ENCODE peak calls at places on chromosomes 3 and 15, in ten cellular contexts. F, V, I, T, Y, H, Z, N, K and X are unnamed samples.
A peak's percentile ranks its signal among the peaks of the same experiment; 100 is the strongest.

GRCh38 chr15:79942656-79943481 is 28.1 kb downstream of the BCL2A1 start:
- DNase-seq in Z (no peak), T (no peak), I (no peak), N (no peak), Y (peak; percentile 27), V (no peak), F (no peak), H (no peak), K (no peak), X (peak; percentile 51)

GRCh38 chr3:46239301-46239938 is 2.8 kb upstream of the CCR3 start:
- DNase-seq in N (no peak), V (no peak), H (no peak), T (no peak), F (no peak), Y (peak; percentile 80), Z (no peak), I (no peak), K (no peak), X (peak; percentile 80)

GRCh38 chr3:191388823-191389222 is 58.5 kb upstream of the UTS2B start:
- DNase-seq in Z (no peak), T (no peak), V (no peak), N (no peak), I (no peak), F (no peak), Y (no peak), H (no peak), K (no peak), X (no peak)

GRCh38 chr15:56192659-56193442 is 50.8 kb downstream of the RFX7 start:
- DNase-seq in K (no peak), N (no peak), H (no peak), Z (no peak), Y (no peak), T (no peak), F (no peak), I (no peak), V (no peak), X (no peak)

GRCh38 chr3:111081008-111081545 is 9.5 kb downstream of the NECTIN3 start:
- DNase-seq in Z (no peak), T (no peak), H (no peak), I (no peak), Y (no peak), F (no peak), V (no peak), K (no peak), N (no peak), X (no peak)

GRCh38 chr3:71576966-71577459 is 6.5 kb downstream of the FOXP1 start:
- DNase-seq in T (no peak), K (peak; percentile 30), Z (no peak), H (no peak), F (no peak), Y (no peak), I (no peak), V (no peak), N (no peak), X (no peak)

GRCh38 chr3:118636841-118637240 is 397.8 kb downstream of the IGSF11 start:
- DNase-seq in Z (no peak), N (no peak), K (no peak), T (no peak), Y (peak; percentile 45), H (no peak), F (no peak), V (peak; percentile 38), I (no peak), X (peak; percentile 41)

GRCh38 chr3:354433-354832 is 157.9 kb downstream of the CHL1 start:
- DNase-seq in K (peak; percentile 15), V (peak; percentile 28), N (peak; percentile 21), H (no peak), Y (peak; percentile 66), Z (no peak), T (peak; percentile 2), I (no peak), F (no peak), X (peak; percentile 62)

GRCh38 chr3:75035146-75035545 is 420.7 kb upstream of the CNTN3 start:
- DNase-seq in Z (no peak), N (no peak), H (no peak), V (no peak), F (no peak), K (no peak), Y (no peak), T (no peak), I (no peak), X (no peak)

GRCh38 chr3:167882057-167882667 is 146.6 kb downstream of the SERPINI1 start:
- DNase-seq in F (no peak), I (no peak), T (no peak), K (peak; percentile 33), Z (no peak), N (no peak), H (no peak), Y (peak; percentile 62), V (peak; percentile 43), X (peak; percentile 69)

GRCh38 chr3:116059421-116060096 is 385.7 kb downstream of the LSAMP start:
- DNase-seq in Z (no peak), N (no peak), V (peak; percentile 83), T (no peak), Y (peak; percentile 98), I (no peak), K (no peak), H (no peak), F (no peak), X (peak; percentile 99)

GRCh38 chr3:46668116-46668515 is 25.4 kb downstream of the ALS2CL start:
- DNase-seq in Z (peak; percentile 35), T (no peak), Y (no peak), N (no peak), V (no peak), I (peak; percentile 73), H (no peak), F (no peak), K (no peak), X (peak; percentile 11)

GRCh38 chr15:90101969-90102890 is at the start of gene IDH2:
- DNase-seq in I (no peak), V (peak; percentile 87), Z (peak; percentile 89), F (peak; percentile 78), H (peak; percentile 59), Y (peak; percentile 84), K (peak; percentile 23), T (peak; percentile 72), N (peak; percentile 71), X (peak; percentile 59)

GRCh38 chr15:70922119-70922518 is 29.5 kb downstream of the LRRC49 start:
- DNase-seq in K (no peak), T (no peak), V (no peak), F (no peak), Y (no peak), Z (no peak), H (no peak), N (no peak), I (no peak), X (no peak)

GRCh38 chr15:95405447-95405846 is 925.1 kb upstream of the NR2F2 start:
- DNase-seq in N (no peak), K (no peak), V (no peak), F (no peak), T (no peak), Z (no peak), H (no peak), Y (no peak), I (no peak), X (no peak)